ENCODE peak calls at places on chromosomes 16 and 17, in six cellular contexts. I, J, B, X, V and K are unnamed samples.

GRCh38 chr16:78785218-78785617 is 685.8 kb downstream of the WWOX start:
- DNase-seq in X (no peak), I (no peak), V (no peak), J (no peak), B (no peak), K (no peak)

GRCh38 chr17:44916059-44916780 is 920 bp upstream of the GFAP start:
- DNase-seq in B (no peak), X (no peak), J (peak), V (no peak), I (peak), K (no peak)

GRCh38 chr16:10088380-10088793 is 93.8 kb downstream of the GRIN2A start:
- DNase-seq in V (no peak), J (peak), X (no peak), B (no peak), I (no peak), K (no peak)

GRCh38 chr16:85555549-85556455 is 57.3 kb upstream of the GSE1 start:
- DNase-seq in J (peak), X (no peak), V (peak), B (peak), I (peak), K (peak)

GRCh38 chr17:32840241-32840640 is 36.7 kb downstream of the MYO1D start:
- DNase-seq in J (no peak), B (no peak), I (no peak), X (no peak), V (no peak), K (no peak)

GRCh38 chr16:78513838-78514237 is 414.4 kb downstream of the WWOX start:
- DNase-seq in B (no peak), X (no peak), J (no peak), I (no peak), V (no peak), K (no peak)

GRCh38 chr17:41907185-41907556 is 11.6 kb downstream of the ACLY start:
- DNase-seq in B (peak), I (no peak), J (no peak), X (no peak), V (no peak), K (no peak)

GRCh38 chr16:3171181-3171854 is 16.7 kb upstream of the OR1F1 start:
- DNase-seq in J (no peak), I (no peak), B (peak), X (no peak), V (no peak), K (no peak)

GRCh38 chr17:6346986-6347385 is 87.9 kb downstream of the AIPL1 start:
- DNase-seq in X (no peak), B (no peak), V (no peak), J (no peak), I (no peak), K (no peak)

GRCh38 chr16:85638695-85639409 is 25.7 kb downstream of the GSE1 start:
- DNase-seq in V (no peak), I (peak), B (no peak), J (no peak), X (no peak), K (no peak)

GRCh38 chr17:65438708-65439294 is 122.6 kb downstream of the AXIN2 start:
- DNase-seq in B (peak), V (no peak), J (peak), I (no peak), X (no peak), K (no peak)

GRCh38 chr16:23534868-23535860 is 22.0 kb downstream of the EARS2 start:
- DNase-seq in X (no peak), I (no peak), B (peak), V (no peak), J (no peak), K (no peak)

GRCh38 chr16:66970775-66971725 is 10.0 kb downstream of the CES3 start:
- DNase-seq in X (no peak), V (no peak), I (peak), J (no peak), B (peak), K (no peak)

GRCh38 chr16:81821422-81822128 is 42.5 kb downstream of the PLCG2 start:
- DNase-seq in V (no peak), B (no peak), J (no peak), I (no peak), X (no peak), K (no peak)

GRCh38 chr17:80822021-80822699 is 169.5 kb upstream of the CHMP6 start:
- DNase-seq in I (peak), B (no peak), V (no peak), X (no peak), J (no peak), K (no peak)

GRCh38 chr16:24834459-24835335 is 11.1 kb upstream of the SLC5A11 start:
- DNase-seq in B (peak), V (peak), I (no peak), J (peak), X (no peak), K (no peak)

GRCh38 chr17:42850964-42851363 is at the start of gene AOC3:
- DNase-seq in X (no peak), B (no peak), J (no peak), V (no peak), I (no peak), K (no peak)

GRCh38 chr17:67671492-67671891 is 46.2 kb upstream of the NOL11 start:
- DNase-seq in J (no peak), I (no peak), B (no peak), V (no peak), X (no peak), K (no peak)

GRCh38 chr16:9050102-9050830 is 41.2 kb upstream of the HAPSTR1 start:
- DNase-seq in I (no peak), J (peak), B (peak), V (no peak), X (no peak), K (no peak)

GRCh38 chr16:79139799-79140198 is 460.7 kb downstream of the MAF start:
- DNase-seq in I (no peak), X (no peak), J (no peak), B (no peak), V (no peak), K (no peak)

GRCh38 chr16:69404275-69404805 is 18.5 kb upstream of the TERF2 start:
- DNase-seq in V (peak), B (peak), J (peak), X (no peak), I (no peak), K (no peak)

GRCh38 chr17:40022961-40023541 is 7.8 kb downstream of the CSF3 start:
- DNase-seq in B (no peak), J (no peak), V (peak), I (peak), X (no peak), K (peak)

GRCh38 chr17:48555183-48555615 is 10.3 kb upstream of the HOXB2 start:
- DNase-seq in X (peak), J (peak), V (no peak), I (no peak), B (peak), K (peak)

GRCh38 chr17:32007463-32008298 is 498 bp downstream of the LRRC37B start:
- DNase-seq in X (no peak), B (peak), J (peak), V (peak), I (no peak), K (no peak)

GRCh38 chr17:44108440-44109311 is 14.8 kb downstream of the HDAC5 start:
- DNase-seq in X (no peak), V (peak), J (no peak), I (no peak), B (peak), K (no peak)

GRCh38 chr16:56603589-56603988 is 4.8 kb upstream of the MT2A start:
- DNase-seq in X (no peak), I (no peak), V (peak), J (no peak), B (peak), K (peak)

GRCh38 chr17:70808596-70808995 is 639.3 kb downstream of the KCNJ2 start:
- DNase-seq in I (no peak), V (peak), J (no peak), B (no peak), X (no peak), K (no peak)

GRCh38 chr17:40018211-40019121 is 3.2 kb downstream of the CSF3 start:
- DNase-seq in J (peak), X (no peak), B (peak), I (peak), V (peak), K (no peak)

GRCh38 chr16:20735504-20735903 is 6.1 kb downstream of the THUMPD1 start:
- DNase-seq in B (peak), I (no peak), X (no peak), J (no peak), V (no peak), K (no peak)

GRCh38 chr16:49588061-49588460 is 214.5 kb downstream of the C16orf78 start:
- DNase-seq in I (no peak), J (no peak), V (no peak), B (no peak), X (no peak), K (no peak)

GRCh38 chr17:63232565-63233310 is 213.4 kb downstream of the CYB561 start:
- DNase-seq in V (no peak), X (no peak), J (no peak), B (no peak), I (no peak), K (no peak)

GRCh38 chr17:27856676-27857429 is 36.3 kb downstream of the LYRM9 start:
- DNase-seq in B (no peak), V (no peak), I (no peak), X (no peak), J (peak), K (no peak)

GRCh38 chr16:67992661-67993206 is 6.5 kb downstream of the DPEP2 start:
- DNase-seq in I (no peak), B (no peak), J (no peak), V (no peak), X (no peak), K (no peak)